ENCODE peak calls at places on chromosomes 13 and 19, in five cellular contexts. P is NCI-H1694, S is HEK293T, K is NCI-H146, Z is sciatic nerve. B is an unnamed sample.

GRCh38 chr19:57302020-57302465 is 18.2 kb upstream of the ZNF543 start:
- DNase-seq in P (no peak), S (no peak), K (no peak), Z (no peak), B (no peak)

GRCh38 chr13:74062933-74063332 is 71.3 kb downstream of the KLF12 start:
- DNase-seq in P (no peak), S (no peak), K (no peak), Z (no peak), B (peak)

GRCh38 chr13:113050856-113051431 is 54.6 kb upstream of the F7 start:
- DNase-seq in P (no peak), S (no peak), K (no peak), Z (no peak), B (no peak)

GRCh38 chr19:32880607-32881006 is 11.0 kb upstream of the SLC7A9 start:
- DNase-seq in P (no peak), S (no peak), K (no peak), Z (no peak), B (no peak)

GRCh38 chr19:44579663-44580365 is 33.5 kb upstream of the IGSF23 start:
- DNase-seq in P (no peak), S (no peak), K (no peak), Z (no peak), B (no peak)

GRCh38 chr19:2962018-2962670 is 15.2 kb upstream of the TLE6 start:
- DNase-seq in P (peak), S (peak), K (peak), Z (no peak), B (no peak)

GRCh38 chr13:26185720-26186119 is 36.4 kb downstream of the RNF6 start:
- DNase-seq in P (no peak), S (no peak), K (no peak), Z (no peak), B (no peak)

GRCh38 chr19:54434112-54434861 is 14.7 kb upstream of the LENG8 start:
- DNase-seq in P (no peak), S (no peak), K (no peak), Z (no peak), B (no peak)

GRCh38 chr13:113366031-113366588 is 2.2 kb upstream of the GRTP1 start:
- DNase-seq in P (no peak), S (no peak), K (no peak), Z (no peak), B (no peak)

GRCh38 chr19:39194832-39195542 is 1.8 kb upstream of the NCCRP1 start:
- DNase-seq in P (no peak), S (no peak), K (peak), Z (no peak), B (no peak)

GRCh38 chr19:55131421-55131820 is 14.0 kb upstream of the PPP1R12C start:
- DNase-seq in P (no peak), S (no peak), K (no peak), Z (no peak), B (no peak)

B was measured in cardiac septum.